ENCODE peak calls at places on chromosome 20, in five cellular contexts. W is fibroblast of pulmonary artery, A is lower leg skin, Q is fibroblast of villous mesenchyme, C is heart right ventricle. R is an unnamed sample.

GRCh38 chr20:9166153-9166780 is 97.4 kb downstream of the PLCB4 start:
- DNase-seq in W (no peak), A (no peak), Q (no peak), C (no peak), R (peak; percentile 14)

GRCh38 chr20:46118481-46119020 is 437 bp downstream of the CD40 start:
- DNase-seq in W (no peak), A (no peak), Q (no peak), C (peak; percentile 46), R (peak; percentile 41)

GRCh38 chr20:45097485-45098095 is 3.3 kb downstream of the KCNS1 start:
- DNase-seq in W (peak; percentile 63), A (no peak), Q (peak; percentile 33), C (no peak), R (peak; percentile 58)

GRCh38 chr20:50170549-50171220 is 17.2 kb upstream of the PEDS1 start:
- DNase-seq in W (no peak), A (peak; percentile 73), Q (no peak), C (no peak), R (no peak)

GRCh38 chr20:2557873-2558580 is 21.7 kb downstream of the TMC2 start:
- DNase-seq in W (no peak), A (no peak), Q (no peak), C (no peak), R (no peak)

GRCh38 chr20:47334022-47334551 is 22.4 kb downstream of the ZMYND8 start:
- DNase-seq in W (peak; percentile 97), A (no peak), Q (peak; percentile 98), C (no peak), R (peak; percentile 47)

GRCh38 chr20:47358672-47359532 is 2.4 kb upstream of the ZMYND8 start:
- DNase-seq in W (peak; percentile 95), A (peak; percentile 96), Q (peak; percentile 97), C (peak; percentile 33), R (peak; percentile 77)

GRCh38 chr20:57596998-57597939 is 23.0 kb downstream of the ZBP1 start:
- DNase-seq in W (peak; percentile 50), A (peak; percentile 94), Q (peak; percentile 28), C (peak; percentile 76), R (peak; percentile 85)

GRCh38 chr20:953742-954141 is 37.6 kb upstream of the ANGPT4 start:
- DNase-seq in W (no peak), A (no peak), Q (no peak), C (no peak), R (no peak)

GRCh38 chr20:56222201-56222600 is 26.3 kb upstream of the MC3R start:
- DNase-seq in W (no peak), A (peak; percentile 10), Q (peak; percentile 72), C (no peak), R (no peak)

GRCh38 chr20:47041500-47041899 is 146.9 kb downstream of the EYA2 start:
- DNase-seq in W (no peak), A (no peak), Q (no peak), C (no peak), R (no peak)

GRCh38 chr20:50064640-50065615 is 48.0 kb downstream of the UBE2V1 start:
- DNase-seq in W (no peak), A (no peak), Q (no peak), C (no peak), R (no peak)

GRCh38 chr20:11181964-11182363 is 508.2 kb upstream of the JAG1 start:
- DNase-seq in W (no peak), A (no peak), Q (no peak), C (no peak), R (no peak)
- TF ChIP-seq CTCF in W (no peak), A (no peak), Q (no peak), C (no peak), R (no peak)

DNA sequence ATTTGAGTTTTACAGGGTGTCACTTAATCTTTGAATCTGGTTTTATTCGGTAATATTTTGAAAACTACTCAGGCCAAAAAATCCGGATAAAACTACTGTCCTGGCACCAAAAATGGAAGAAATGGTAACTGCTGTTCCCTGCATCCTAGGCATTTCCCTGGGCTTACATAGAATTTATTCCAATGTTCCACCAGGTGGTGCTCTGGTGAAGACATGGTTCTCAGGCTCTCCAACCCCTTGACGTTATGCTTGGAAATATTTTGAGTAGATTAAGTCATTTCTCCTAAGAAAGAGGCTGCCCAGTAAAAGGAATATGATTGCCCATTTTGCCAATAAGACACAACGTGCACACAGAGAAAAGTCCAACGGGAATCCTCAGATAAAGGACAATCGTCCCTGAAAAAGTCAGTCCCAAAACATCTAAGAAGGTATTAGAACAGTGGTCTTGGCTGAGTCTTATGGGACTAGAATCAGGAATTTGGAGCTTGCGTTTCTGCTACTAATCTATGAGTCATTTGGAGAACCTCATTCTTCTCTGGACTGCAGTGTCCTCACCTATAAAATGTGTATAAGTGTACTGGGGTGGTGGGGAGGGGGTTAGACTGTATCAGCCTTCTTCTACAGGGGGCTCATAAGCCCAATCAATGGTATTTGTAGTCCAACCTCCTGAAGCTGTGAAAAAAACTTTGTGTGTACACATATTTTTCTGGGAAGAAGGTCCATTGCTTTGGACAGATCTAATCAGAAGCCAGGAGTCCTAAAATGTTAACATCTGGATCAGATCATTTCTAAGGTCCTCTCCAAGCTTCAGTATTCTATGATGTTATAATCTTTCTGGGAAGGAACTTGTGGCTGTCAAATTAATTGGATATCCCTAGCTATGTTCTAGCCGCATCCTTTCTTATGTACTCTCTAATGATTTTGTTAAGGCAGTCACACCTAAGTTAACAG is 131.0 kb upstream of the BMP2 start:
- DNase-seq in W (peak; percentile 83), A (no peak), Q (peak; percentile 75), C (no peak), R (peak; percentile 61)
- TF ChIP-seq CTCF in W (peak; percentile 67), A (no peak), Q (peak; percentile 67), C (peak; percentile 55), R (peak; percentile 35)

GRCh38 chr20:20490673-20491072 is 122.8 kb downstream of the INSM1 start:
- DNase-seq in W (no peak), A (no peak), Q (no peak), C (no peak), R (no peak)
- TF ChIP-seq CTCF in W (no peak), A (no peak), Q (no peak), C (no peak), R (no peak)

DNA sequence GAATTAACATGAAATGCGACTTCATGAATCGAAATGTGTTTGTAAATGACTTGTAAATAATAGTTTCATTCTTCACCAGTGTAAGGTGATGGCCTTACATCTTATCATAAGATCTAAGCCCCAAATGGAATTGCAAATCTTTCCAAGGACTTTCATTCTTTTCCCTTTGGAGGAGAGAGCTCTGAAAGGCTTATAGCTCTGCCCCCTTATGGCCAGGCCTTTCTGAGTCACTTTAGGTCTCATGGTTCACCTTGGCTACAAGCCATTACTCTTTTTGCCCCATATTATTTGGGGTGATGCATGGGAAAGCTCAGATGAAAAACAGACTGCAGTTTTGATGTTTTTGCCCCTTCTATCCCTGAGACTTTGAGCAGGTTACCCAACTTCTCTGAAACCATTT is 209.1 kb upstream of the BMP2 start:
- DNase-seq in W (no peak), A (no peak), Q (no peak), C (no peak), R (no peak)
- TF ChIP-seq CTCF in W (peak; percentile 9), A (no peak), Q (peak; percentile 18), C (no peak), R (no peak)

DNA sequence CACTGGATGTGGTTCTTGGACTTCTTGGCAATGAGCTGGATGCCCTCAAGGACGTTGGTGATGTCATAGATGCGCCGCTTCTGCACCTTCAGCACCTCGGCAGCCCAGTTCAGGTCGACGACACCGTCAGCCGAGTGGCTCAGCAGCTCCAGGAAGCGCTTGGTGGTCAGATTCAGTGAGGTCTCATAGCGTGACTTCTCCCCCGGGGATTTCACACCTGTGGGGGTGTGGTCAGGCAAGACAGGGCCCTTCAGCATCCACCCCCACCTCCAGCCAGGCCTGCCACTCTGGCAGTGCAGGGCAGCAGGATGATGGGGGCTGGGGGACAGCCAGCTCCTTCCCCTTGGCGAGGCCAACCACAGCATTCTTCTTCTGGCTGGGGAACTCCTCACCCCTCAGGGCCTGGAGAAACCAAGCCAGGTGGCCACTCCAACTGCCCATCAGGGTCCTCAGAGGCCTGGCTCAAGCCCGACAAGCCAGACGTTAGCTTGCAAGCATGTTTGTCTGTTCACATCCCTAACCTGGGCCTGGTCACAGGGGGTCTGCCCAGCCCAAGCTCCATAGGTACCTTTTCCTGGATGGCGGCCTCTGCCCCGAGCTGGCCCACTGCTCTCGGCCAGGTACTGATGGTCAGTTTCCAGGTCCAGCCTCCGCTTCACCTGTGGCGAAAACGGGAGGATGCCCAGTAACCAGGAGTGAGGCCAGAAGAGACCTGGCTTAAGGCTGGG is 5.7 kb upstream of the NECAB3 start:
- DNase-seq in W (no peak), A (no peak), Q (no peak), C (no peak), R (peak; percentile 72)
- TF ChIP-seq CTCF in W (no peak), A (no peak), Q (no peak), C (no peak), R (no peak)

GRCh38 chr20:37276494-37277252 is 12.8 kb upstream of the MANBAL start:
- DNase-seq in W (peak; percentile 86), A (peak; percentile 88), Q (peak; percentile 86), C (peak; percentile 37), R (no peak)
- TF ChIP-seq CTCF in W (peak; percentile 47), A (no peak), Q (peak; percentile 33), C (peak; percentile 50), R (no peak)

GRCh38 chr20:19438488-19438887 is 226.0 kb downstream of the SLC24A3 start:
- DNase-seq in W (no peak), A (no peak), Q (no peak), C (no peak), R (no peak)
- TF ChIP-seq CTCF in W (no peak), A (no peak), Q (no peak), C (no peak), R (no peak)

GRCh38 chr20:62900692-62901584 is 25.4 kb downstream of the DIDO1 start:
- DNase-seq in W (peak; percentile 10), A (no peak), Q (no peak), C (no peak), R (peak; percentile 56)
- TF ChIP-seq CTCF in W (peak; percentile 22), A (no peak), Q (peak; percentile 3), C (no peak), R (no peak)

R was measured in mucosa of descending colon.